ENCODE peak calls at places on chromosomes 16 and 17, in six cellular contexts. K, E, I, W, P and T are unnamed samples.

GRCh38 chr17:47615766-47616424 is 33.8 kb upstream of the KPNB1 start:
- DNase-seq in K (no peak), E (peak), I (no peak), W (peak), P (peak), T (peak)

GRCh38 chr16:30904114-30904780 is 7.8 kb downstream of the CTF1 start:
- DNase-seq in K (no peak), E (peak), I (no peak), W (no peak), P (no peak), T (no peak)

GRCh38 chr16:48210747-48211146 is 33.4 kb upstream of the LONP2 start:
- DNase-seq in K (no peak), E (no peak), I (no peak), W (no peak), P (no peak), T (peak)

GRCh38 chr17:28333083-28333746 is 2.1 kb downstream of the IFT20 start:
- DNase-seq in K (no peak), E (no peak), I (no peak), W (no peak), P (no peak), T (no peak)

GRCh38 chr17:4742629-4743028 is 2.9 kb upstream of the CXCL16 start:
- DNase-seq in K (no peak), E (no peak), I (no peak), W (no peak), P (no peak), T (no peak)

GRCh38 chr16:17275076-17275732 is 195.6 kb downstream of the XYLT1 start:
- DNase-seq in K (no peak), E (no peak), I (no peak), W (no peak), P (peak), T (peak)

GRCh38 chr16:81846105-81846504 is 67.0 kb downstream of the PLCG2 start:
- DNase-seq in K (no peak), E (no peak), I (no peak), W (no peak), P (no peak), T (peak)

GRCh38 chr16:81350306-81350615 is 35.5 kb downstream of the GAN start:
- DNase-seq in K (no peak), E (no peak), I (no peak), W (peak), P (no peak), T (no peak)

GRCh38 chr16:28823291-28823718 is 506 bp downstream of the ATXN2L start:
- DNase-seq in K (peak), E (peak), I (no peak), W (no peak), P (no peak), T (no peak)

GRCh38 chr16:154223-155030 is 2.0 kb downstream of the HBZ start:
- DNase-seq in K (no peak), E (no peak), I (no peak), W (peak), P (no peak), T (peak)

GRCh38 chr17:8447816-8448215 is 12.1 kb downstream of the NDEL1 start:
- DNase-seq in K (no peak), E (no peak), I (no peak), W (peak), P (no peak), T (no peak)

GRCh38 chr16:78297066-78297666 is 197.7 kb downstream of the WWOX start:
- DNase-seq in K (no peak), E (no peak), I (no peak), W (no peak), P (no peak), T (no peak)

GRCh38 chr16:30786936-30787612 is at the start of gene ZNF629:
- DNase-seq in K (peak), E (peak), I (peak), W (peak), P (peak), T (peak)

GRCh38 chr17:50060951-50061712 is 5.2 kb downstream of the ITGA3 start:
- DNase-seq in K (no peak), E (no peak), I (peak), W (no peak), P (no peak), T (peak)

GRCh38 chr16:89623511-89624232 is 10.2 kb downstream of the DPEP1 start:
- DNase-seq in K (no peak), E (no peak), I (no peak), W (no peak), P (no peak), T (no peak)

GRCh38 chr17:42694524-42694923 is 12.2 kb downstream of the CNTNAP1 start:
- DNase-seq in K (no peak), E (no peak), I (no peak), W (no peak), P (no peak), T (no peak)

GRCh38 chr17:42690596-42690995 is 8.3 kb downstream of the CNTNAP1 start:
- DNase-seq in K (no peak), E (no peak), I (no peak), W (no peak), P (no peak), T (no peak)

GRCh38 chr17:42687707-42688275 is 5.5 kb downstream of the CNTNAP1 start:
- DNase-seq in K (no peak), E (no peak), I (no peak), W (peak), P (no peak), T (no peak)

GRCh38 chr17:42692489-42692888 is 10.2 kb downstream of the CNTNAP1 start:
- DNase-seq in K (no peak), E (no peak), I (no peak), W (no peak), P (no peak), T (no peak)

GRCh38 chr17:42691021-42691545 is 8.8 kb downstream of the CNTNAP1 start:
- DNase-seq in K (no peak), E (no peak), I (no peak), W (no peak), P (no peak), T (no peak)
- H3K4me3 ChIP-seq in K (no peak), E (no peak), I (no peak), W (no peak), P (no peak), T (no peak)

GRCh38 chr16:18784917-18785623 is 5.1 kb downstream of the RPS15A start:
- DNase-seq in K (no peak), E (no peak), I (no peak), W (no peak), P (no peak), T (no peak)
- H3K4me3 ChIP-seq in K (no peak), E (no peak), I (no peak), W (no peak), P (no peak), T (no peak)

GRCh38 chr17:17814162-17815061 is 22.4 kb downstream of the SREBF1 start:
- DNase-seq in K (no peak), E (no peak), I (no peak), W (no peak), P (no peak), T (no peak)
- H3K4me3 ChIP-seq in K (no peak), E (no peak), I (no peak), W (no peak), P (no peak), T (no peak)

GRCh38 chr16:54928421-54929089 is 2.1 kb upstream of the IRX5 start:
- DNase-seq in K (peak), E (peak), I (no peak), W (peak), P (no peak), T (peak)
- H3K4me3 ChIP-seq in K (peak), E (peak), I (peak), W (peak), P (peak), T (peak)

GRCh38 chr16:63690961-63691360 is 1430.9 kb downstream of the CDH11 start:
- DNase-seq in K (no peak), E (no peak), I (no peak), W (no peak), P (no peak), T (no peak)
- H3K4me3 ChIP-seq in K (no peak), E (no peak), I (no peak), W (no peak), P (no peak), T (no peak)

DNA sequence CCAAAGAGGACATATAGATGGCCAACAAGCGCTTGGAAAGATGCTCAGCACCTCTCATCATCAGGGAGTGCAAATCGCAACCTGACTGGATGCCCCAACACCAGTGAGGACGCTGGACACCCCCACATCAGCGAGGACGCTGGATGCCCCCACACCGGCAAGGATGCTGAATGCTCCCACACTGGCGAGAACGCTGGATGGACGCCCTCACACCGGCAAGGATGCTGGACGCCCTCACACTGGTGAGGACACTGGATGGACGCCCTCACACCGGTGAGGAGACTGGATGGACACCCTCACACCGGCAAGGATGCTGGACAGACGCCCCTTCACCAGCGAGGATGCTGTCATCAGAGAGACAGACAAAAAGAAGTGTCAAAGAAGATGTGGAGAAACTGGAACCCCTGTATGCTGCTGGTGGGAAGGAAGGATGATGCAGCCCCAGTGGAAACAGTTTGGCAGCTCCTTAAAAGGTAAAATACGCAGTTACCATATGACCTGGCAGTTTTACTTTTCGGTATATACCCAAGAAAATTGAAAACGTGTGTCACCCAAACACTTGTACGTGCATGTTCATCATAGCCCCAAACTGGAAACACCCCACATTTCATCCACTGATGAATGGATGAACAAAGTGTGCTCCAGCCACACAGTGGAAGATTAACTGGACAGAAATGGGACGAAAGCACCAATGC is 10.1 kb upstream of the JPH3 start:
- DNase-seq in K (no peak), E (no peak), I (no peak), W (no peak), P (no peak), T (no peak)
- H3K4me3 ChIP-seq in K (no peak), E (no peak), I (no peak), W (no peak), P (no peak), T (no peak)